ENCODE peak calls at places on chromosome 2, in five cellular contexts. S, W, H, I and Q are unnamed samples.

GRCh38 chr2:132374551-132374950 is 42.1 kb upstream of the GPR39 start:
- DNase-seq in S (no peak), W (no peak), H (no peak), I (no peak), Q (no peak)

GRCh38 chr2:221962186-221962585 is 336.6 kb downstream of the PAX3 start:
- DNase-seq in S (no peak), W (no peak), H (no peak), I (no peak), Q (no peak)

GRCh38 chr2:241880311-241881073 is 11.0 kb downstream of the RTP5 start:
- DNase-seq in S (no peak), W (no peak), H (no peak), I (no peak), Q (no peak)

GRCh38 chr2:225177098-225177497 is 134.8 kb upstream of the DOCK10 start:
- DNase-seq in S (no peak), W (no peak), H (no peak), I (no peak), Q (no peak)

GRCh38 chr2:73776869-73777519 is 2.9 kb downstream of the DUSP11 start:
- DNase-seq in S (no peak), W (no peak), H (no peak), I (no peak), Q (no peak)

GRCh38 chr2:222058830-222059229 is 240.0 kb downstream of the PAX3 start:
- DNase-seq in S (no peak), W (no peak), H (no peak), I (no peak), Q (no peak)

GRCh38 chr2:8977758-8978157 is 25.7 kb downstream of the MBOAT2 start:
- DNase-seq in S (no peak), W (no peak), H (no peak), I (no peak), Q (no peak)

GRCh38 chr2:23400703-23401102 is 15.7 kb downstream of the KLHL29 start:
- DNase-seq in S (no peak), W (no peak), H (no peak), I (no peak), Q (no peak)

GRCh38 chr2:228545041-228545440 is 363.6 kb upstream of the SPHKAP start:
- DNase-seq in S (no peak), W (no peak), H (no peak), I (no peak), Q (no peak)